ENCODE peak calls at places on chromosomes 7 and 10, in nine cellular contexts. One of them, this sample, is unnamed.

GRCh38 chr10:18179901-18180300 is 39.7 kb downstream of the CACNB2 start:
- DNase-seq in activated CD8-positive, alpha-beta T cell treated with anti-CD3 and anti-CD28 coated beads, Interleukin-2, amount 10 ng/mL, durations not matched to agents 7 days and 5 days: no peak
- DNase-seq in SW480: no peak
- DNase-seq in stimulated activated CD8-positive, alpha-beta memory T cell treated with anti-CD3 and anti-CD28 coated beads, Interleukin-2, amount 100 ng/mL, for 1 hour: no peak
- DNase-seq in EH: peak
- DNase-seq in vagina: no peak
- DNase-seq in GM04503: no peak
- DNase-seq in stomach: no peak
- DNase-seq in AG08395: peak
- DNase-seq in this sample: no peak

GRCh38 chr10:26486304-26486703 is 48.2 kb downstream of the APBB1IP start:
- DNase-seq in activated CD8-positive, alpha-beta T cell treated with anti-CD3 and anti-CD28 coated beads, Interleukin-2, amount 10 ng/mL, durations not matched to agents 7 days and 5 days: no peak
- DNase-seq in SW480: no peak
- DNase-seq in stimulated activated CD8-positive, alpha-beta memory T cell treated with anti-CD3 and anti-CD28 coated beads, Interleukin-2, amount 100 ng/mL, for 1 hour: no peak
- DNase-seq in EH: peak
- DNase-seq in vagina: no peak
- DNase-seq in GM04503: peak
- DNase-seq in stomach: no peak
- DNase-seq in AG08395: peak
- DNase-seq in this sample: peak

GRCh38 chr10:78688221-78688944 is 380.4 kb upstream of the ZMIZ1 start:
- DNase-seq in activated CD8-positive, alpha-beta T cell treated with anti-CD3 and anti-CD28 coated beads, Interleukin-2, amount 10 ng/mL, durations not matched to agents 7 days and 5 days: no peak
- DNase-seq in SW480: no peak
- DNase-seq in stimulated activated CD8-positive, alpha-beta memory T cell treated with anti-CD3 and anti-CD28 coated beads, Interleukin-2, amount 100 ng/mL, for 1 hour: no peak
- DNase-seq in EH: no peak
- DNase-seq in vagina: peak
- DNase-seq in GM04503: no peak
- DNase-seq in stomach: no peak
- DNase-seq in AG08395: no peak
- DNase-seq in this sample: no peak

GRCh38 chr10:74947781-74948401 is 121.5 kb downstream of the KAT6B start:
- DNase-seq in activated CD8-positive, alpha-beta T cell treated with anti-CD3 and anti-CD28 coated beads, Interleukin-2, amount 10 ng/mL, durations not matched to agents 7 days and 5 days: no peak
- DNase-seq in SW480: no peak
- DNase-seq in stimulated activated CD8-positive, alpha-beta memory T cell treated with anti-CD3 and anti-CD28 coated beads, Interleukin-2, amount 100 ng/mL, for 1 hour: no peak
- DNase-seq in EH: peak
- DNase-seq in vagina: no peak
- DNase-seq in GM04503: no peak
- DNase-seq in stomach: no peak
- DNase-seq in AG08395: no peak
- DNase-seq in this sample: no peak

GRCh38 chr7:51705701-51706100 is 389.1 kb upstream of the COBL start:
- DNase-seq in activated CD8-positive, alpha-beta T cell treated with anti-CD3 and anti-CD28 coated beads, Interleukin-2, amount 10 ng/mL, durations not matched to agents 7 days and 5 days: no peak
- DNase-seq in SW480: no peak
- DNase-seq in stimulated activated CD8-positive, alpha-beta memory T cell treated with anti-CD3 and anti-CD28 coated beads, Interleukin-2, amount 100 ng/mL, for 1 hour: no peak
- DNase-seq in EH: no peak
- DNase-seq in vagina: no peak
- DNase-seq in GM04503: no peak
- DNase-seq in stomach: no peak
- DNase-seq in AG08395: no peak
- DNase-seq in this sample: no peak

GRCh38 chr7:28808786-28809533 is 149.2 kb downstream of the TRIL start:
- DNase-seq in activated CD8-positive, alpha-beta T cell treated with anti-CD3 and anti-CD28 coated beads, Interleukin-2, amount 10 ng/mL, durations not matched to agents 7 days and 5 days: no peak
- DNase-seq in SW480: no peak
- DNase-seq in stimulated activated CD8-positive, alpha-beta memory T cell treated with anti-CD3 and anti-CD28 coated beads, Interleukin-2, amount 100 ng/mL, for 1 hour: no peak
- DNase-seq in EH: peak
- DNase-seq in vagina: no peak
- DNase-seq in GM04503: no peak
- DNase-seq in stomach: no peak
- DNase-seq in AG08395: peak
- DNase-seq in this sample: no peak

GRCh38 chr10:15817407-15818046 is 42.8 kb downstream of the MINDY3 start:
- DNase-seq in activated CD8-positive, alpha-beta T cell treated with anti-CD3 and anti-CD28 coated beads, Interleukin-2, amount 10 ng/mL, durations not matched to agents 7 days and 5 days: no peak
- DNase-seq in SW480: no peak
- DNase-seq in stimulated activated CD8-positive, alpha-beta memory T cell treated with anti-CD3 and anti-CD28 coated beads, Interleukin-2, amount 100 ng/mL, for 1 hour: no peak
- DNase-seq in EH: no peak
- DNase-seq in vagina: no peak
- DNase-seq in GM04503: no peak
- DNase-seq in stomach: no peak
- DNase-seq in AG08395: no peak
- DNase-seq in this sample: no peak

GRCh38 chr10:8544057-8544380 is 489.5 kb downstream of the GATA3 start:
- DNase-seq in activated CD8-positive, alpha-beta T cell treated with anti-CD3 and anti-CD28 coated beads, Interleukin-2, amount 10 ng/mL, durations not matched to agents 7 days and 5 days: no peak
- DNase-seq in SW480: no peak
- DNase-seq in stimulated activated CD8-positive, alpha-beta memory T cell treated with anti-CD3 and anti-CD28 coated beads, Interleukin-2, amount 100 ng/mL, for 1 hour: no peak
- DNase-seq in EH: no peak
- DNase-seq in vagina: no peak
- DNase-seq in GM04503: no peak
- DNase-seq in stomach: no peak
- DNase-seq in AG08395: no peak
- DNase-seq in this sample: no peak